ENCODE peak calls at places on chromosomes 7 and 10, in eight cellular contexts. J is nephron progenitor cell, R is fibroblast of lung, Q is psoas muscle, Y is A673, V is GM20000, T is NB4, Z is AG04450. B is an unnamed sample.

GRCh38 chr10:110008518-110009339 is 945 bp downstream of the ADD3 start:
- DNase-seq in Y (peak), J (no peak), T (peak), R (no peak), V (peak), Q (no peak), Z (no peak), B (no peak)

GRCh38 chr10:115948415-115948814 is 324.6 kb downstream of the GFRA1 start:
- DNase-seq in Z (no peak), T (peak), R (peak), Y (peak), J (no peak), Q (no peak), V (no peak), B (no peak)

GRCh38 chr7:155984609-155985405 is 172.5 kb upstream of the SHH start:
- DNase-seq in J (no peak), R (no peak), T (no peak), Y (no peak), V (no peak), Q (no peak), Z (no peak), B (no peak)

GRCh38 chr7:5431485-5432118 is 8.0 kb upstream of the TNRC18 start:
- DNase-seq in T (no peak), R (no peak), V (no peak), Q (no peak), J (no peak), Y (no peak), Z (no peak), B (no peak)

GRCh38 chr10:69497235-69497561 is 45.9 kb downstream of the TSPAN15 start:
- DNase-seq in Y (no peak), Q (no peak), R (no peak), J (no peak), Z (no peak), V (no peak), T (no peak), B (no peak)

GRCh38 chr10:4316166-4316810 is 509.7 kb upstream of the AKR1E2 start:
- DNase-seq in V (no peak), Q (peak), R (peak), Z (peak), Y (no peak), J (no peak), T (no peak), B (no peak)

GRCh38 chr7:72217151-72217550 is 195.0 kb downstream of the CALN1 start:
- DNase-seq in J (no peak), V (no peak), Z (no peak), Q (no peak), T (no peak), R (no peak), Y (no peak), B (no peak)

GRCh38 chr10:124727389-124727960 is 16.7 kb downstream of the FAM53B start:
- DNase-seq in J (no peak), V (no peak), Q (no peak), Z (no peak), T (no peak), Y (no peak), R (no peak), B (no peak)

GRCh38 chr7:92831716-92832622 is 4.4 kb downstream of the CDK6 start:
- DNase-seq in Z (peak), J (no peak), Y (no peak), T (peak), V (no peak), Q (no peak), R (peak), B (no peak)

GRCh38 chr7:13682626-13683025 is 306.8 kb downstream of the ETV1 start:
- DNase-seq in Z (no peak), R (no peak), V (no peak), Y (no peak), Q (no peak), J (no peak), T (no peak), B (no peak)

GRCh38 chr7:18727094-18727870 is 231.7 kb downstream of the HDAC9 start:
- DNase-seq in T (no peak), V (no peak), Q (no peak), R (peak), Z (no peak), J (peak), Y (no peak), B (no peak)

GRCh38 chr7:134470864-134471263 is 12.0 kb upstream of the AKR1B1 start:
- DNase-seq in Z (no peak), Y (no peak), R (peak), T (peak), Q (no peak), V (no peak), J (no peak), B (no peak)

GRCh38 chr7:150323682-150324365 is 479 bp upstream of the ACTR3C start:
- DNase-seq in Z (no peak), J (no peak), Y (peak), V (no peak), T (no peak), Q (no peak), R (peak), B (no peak)

GRCh38 chr10:112475565-112476233 is 28.7 kb downstream of the VTI1A start:
- DNase-seq in V (no peak), Q (no peak), T (no peak), J (no peak), Y (peak), Z (no peak), R (peak), B (no peak)

GRCh38 chr10:102540023-102540422 is 36.3 kb downstream of the SUFU start:
- DNase-seq in R (no peak), J (no peak), T (peak), V (peak), Q (no peak), Y (peak), Z (no peak), B (no peak)

DNA sequence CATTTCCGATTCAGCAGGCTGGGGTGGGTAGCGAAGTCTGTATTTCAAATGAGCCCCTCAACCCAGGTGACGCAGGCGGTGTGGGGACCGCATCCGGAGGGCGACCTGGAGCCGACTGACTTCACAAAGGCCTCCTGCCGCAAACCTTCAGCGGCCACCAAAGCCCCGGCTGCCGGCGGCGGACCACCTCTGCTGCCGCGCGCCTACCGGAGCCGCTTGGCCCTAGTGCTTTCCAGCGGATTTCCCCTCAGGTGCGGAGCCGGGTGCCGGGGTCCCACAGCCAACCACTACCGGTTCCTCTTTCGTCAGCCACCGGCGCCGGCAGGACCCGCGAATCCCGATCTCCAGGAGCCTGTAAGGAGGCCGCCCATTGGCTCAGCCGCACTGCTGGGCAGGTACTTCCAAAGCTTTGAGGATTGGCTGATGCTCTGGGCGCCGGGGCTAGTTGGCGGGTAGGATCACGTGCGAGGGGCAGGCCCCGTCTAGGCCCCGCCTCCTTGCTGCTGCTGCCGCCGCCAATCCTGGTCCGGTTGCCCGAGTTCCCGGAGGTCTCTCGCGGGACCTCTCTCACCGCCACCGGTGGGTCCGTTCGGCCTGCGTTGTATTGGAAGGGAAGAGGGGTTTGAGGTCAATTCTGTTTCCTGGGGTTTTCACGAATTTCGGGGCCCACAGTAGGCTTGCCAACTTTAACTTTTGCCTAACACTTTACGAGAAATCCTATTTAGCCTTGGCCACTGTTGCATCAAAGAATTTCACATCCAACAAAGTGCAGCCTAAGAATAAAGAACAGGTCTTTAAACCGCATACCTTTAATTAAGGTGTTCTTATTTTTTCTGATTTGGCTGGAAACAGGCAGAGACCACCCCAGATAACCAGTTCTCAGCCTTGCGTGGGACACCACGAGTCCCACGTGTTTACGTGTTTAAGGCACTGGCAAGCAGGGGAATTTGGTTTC is at the start of gene GSTO2:
- DNase-seq in Q (peak), V (peak), R (peak), Y (peak), Z (peak), J (peak), T (peak), B (peak)
- TF ChIP-seq CTCF in Q (no peak), V (no peak), R (no peak), Y (no peak), Z (no peak), J (no peak), T (no peak), B (no peak)

DNA sequence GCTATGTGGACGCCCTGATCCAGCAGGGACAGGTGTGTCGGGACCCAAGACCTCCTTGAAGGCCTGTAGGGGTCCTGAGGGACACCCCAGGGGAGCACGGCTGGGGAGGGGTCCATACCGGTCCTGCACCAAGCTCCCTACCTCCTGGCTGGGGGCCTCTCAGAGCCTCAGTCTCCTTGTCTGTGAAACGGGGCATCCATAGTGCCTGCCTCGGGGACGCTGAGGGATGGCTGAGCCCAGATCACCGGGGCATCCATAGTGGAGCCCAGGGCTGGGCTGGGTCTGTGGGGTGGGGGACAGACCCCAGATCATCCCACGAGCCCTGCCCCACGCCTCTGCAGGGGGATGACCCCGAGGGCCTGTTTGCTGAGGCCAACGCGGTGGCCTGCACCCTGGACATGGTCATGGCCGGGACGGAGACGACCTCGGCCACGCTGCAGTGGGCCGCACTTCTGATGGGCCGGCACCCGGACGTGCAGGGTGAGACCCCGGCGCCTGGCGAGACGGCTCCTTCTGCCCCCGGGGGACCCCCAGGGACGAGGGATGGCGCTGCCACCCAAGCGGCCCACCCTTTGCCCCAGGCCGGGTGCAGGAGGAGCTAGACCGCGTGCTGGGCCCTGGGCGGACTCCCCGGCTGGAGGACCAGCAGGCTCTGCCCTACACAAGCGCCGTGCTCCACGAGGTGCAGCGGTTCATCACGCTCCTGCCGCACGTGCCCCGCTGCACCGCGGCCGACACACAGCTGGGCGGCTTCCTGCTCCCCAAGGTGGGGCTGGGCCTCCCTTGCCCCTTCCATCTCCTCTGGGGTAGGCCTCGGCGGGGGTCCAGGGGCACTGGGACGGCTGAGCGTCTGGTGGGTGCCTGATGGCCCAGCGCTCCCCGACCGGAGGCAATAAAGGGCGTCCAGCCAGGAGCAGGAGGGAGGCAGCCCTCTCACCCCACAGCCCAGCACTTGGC is 4.1 kb downstream of the CYP2W1 start:
- DNase-seq in Z (no peak), Y (no peak), V (no peak), J (no peak), R (no peak), Q (no peak), T (no peak), B (no peak)
- TF ChIP-seq CTCF in Z (no peak), Y (no peak), V (no peak), J (no peak), R (no peak), Q (no peak), T (no peak), B (no peak)

GRCh38 chr7:148856035-148856881 is 27.8 kb downstream of the EZH2 start:
- DNase-seq in J (peak), Q (no peak), Z (no peak), Y (peak), V (peak), R (no peak), T (peak), B (no peak)
- TF ChIP-seq CTCF in J (peak), Q (peak), Z (peak), Y (peak), V (peak), R (peak), T (peak), B (no peak)

GRCh38 chr7:137488038-137488437 is 144.5 kb upstream of the PTN start:
- DNase-seq in R (peak), T (no peak), V (no peak), Z (no peak), Y (no peak), Q (no peak), J (no peak), B (no peak)
- TF ChIP-seq CTCF in R (no peak), T (no peak), V (no peak), Z (peak), Y (no peak), Q (no peak), J (no peak), B (no peak)

GRCh38 chr7:76121044-76121443 is 73.1 kb downstream of the MDH2 start:
- DNase-seq in Q (no peak), R (no peak), J (no peak), T (no peak), V (no peak), Y (no peak), Z (no peak), B (no peak)
- TF ChIP-seq CTCF in Q (no peak), R (no peak), J (no peak), T (no peak), V (no peak), Y (no peak), Z (no peak), B (no peak)

GRCh38 chr7:143892527-143893300 is 9.3 kb downstream of the TCAF1 start:
- DNase-seq in Z (no peak), Y (peak), J (no peak), V (no peak), T (peak), R (peak), Q (no peak), B (no peak)
- TF ChIP-seq CTCF in Z (no peak), Y (peak), J (no peak), V (peak), T (peak), R (peak), Q (no peak), B (no peak)

DNA sequence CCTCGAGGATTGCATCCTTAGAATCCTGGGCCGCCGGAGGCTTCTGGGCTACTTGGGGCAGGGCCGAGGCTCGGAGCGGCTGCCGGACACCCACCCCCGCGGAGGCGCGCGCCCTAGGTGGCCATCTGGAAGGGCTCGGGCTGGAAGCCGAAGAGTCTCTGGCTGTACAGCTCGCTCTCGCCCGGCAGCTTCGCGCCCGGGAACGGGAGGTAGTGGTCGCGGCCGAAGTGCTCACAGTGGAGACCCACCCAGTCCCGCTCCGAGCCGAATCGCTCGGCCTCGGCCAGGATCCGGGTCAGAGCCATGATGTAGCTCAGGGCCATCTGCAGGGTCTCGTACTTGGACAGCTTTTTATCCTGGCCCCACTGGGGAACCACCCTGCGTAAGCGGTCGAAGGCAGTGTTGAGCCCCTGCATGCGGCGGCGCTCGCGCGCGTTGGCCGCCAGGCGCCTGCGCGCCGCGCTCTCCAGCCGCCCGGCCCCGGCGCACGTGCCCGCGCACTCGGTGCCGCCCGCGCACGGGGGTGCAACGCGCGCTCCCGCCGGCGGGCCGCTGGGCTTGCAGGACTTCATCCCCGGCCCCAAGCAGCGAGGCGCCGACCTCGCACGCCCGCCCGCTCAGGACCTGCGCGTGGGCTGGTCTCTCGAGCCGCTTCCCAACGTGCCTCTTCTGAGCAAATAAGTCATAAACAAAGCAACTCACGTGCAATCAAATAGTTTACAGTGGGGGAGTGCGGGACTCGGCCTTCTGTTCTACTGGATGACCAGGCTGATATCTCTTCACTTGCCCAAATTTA is 609 bp downstream of the ATOH7 start:
- DNase-seq in Y (peak), R (peak), T (peak), V (peak), Q (peak), J (peak), Z (no peak), B (peak)
- TF ChIP-seq CTCF in Y (peak), R (peak), T (peak), V (no peak), Q (peak), J (no peak), Z (peak), B (no peak)

DNA sequence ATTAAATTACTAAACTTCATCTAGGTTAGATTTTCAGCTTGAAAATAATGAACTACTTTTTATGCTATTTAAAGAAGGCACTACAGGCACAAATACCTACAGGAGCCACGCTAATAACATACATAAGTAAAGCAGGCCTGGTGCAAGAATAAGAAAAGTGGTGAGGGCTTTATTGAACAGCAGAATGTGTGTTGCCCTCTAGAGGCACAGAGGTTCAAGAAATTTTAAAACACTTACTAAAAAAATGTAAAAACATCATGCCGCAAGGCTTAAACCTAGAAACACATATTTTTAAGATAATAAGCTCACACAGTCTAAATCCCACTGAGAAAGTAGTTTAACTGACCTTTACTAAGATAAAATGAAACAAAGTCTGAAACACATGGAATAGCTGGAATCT is 20.3 kb downstream of the CACUL1 start:
- DNase-seq in Y (no peak), V (no peak), J (no peak), R (no peak), Q (no peak), Z (no peak), T (no peak), B (no peak)
- TF ChIP-seq CTCF in Y (peak), V (no peak), J (no peak), R (peak), Q (no peak), Z (peak), T (peak), B (no peak)

GRCh38 chr10:125783957-125784356 is 8.3 kb upstream of the MMP21 start:
- DNase-seq in V (peak), T (no peak), J (no peak), Y (no peak), Q (no peak), R (no peak), Z (no peak), B (no peak)
- TF ChIP-seq CTCF in V (no peak), T (no peak), J (no peak), Y (no peak), Q (no peak), R (no peak), Z (no peak), B (no peak)

GRCh38 chr10:67884842-67885680 is 605 bp downstream of the SIRT1 start:
- DNase-seq in Q (peak), J (peak), V (peak), T (peak), R (peak), Z (peak), Y (peak), B (peak)
- TF ChIP-seq CTCF in Q (no peak), J (no peak), V (no peak), T (no peak), R (no peak), Z (no peak), Y (no peak), B (no peak)

B was measured in activated B cell treated with CpG ODN at 0.5 μM for 24 hours.